ENCODE peak calls at places on chromosomes 5 and 9, in five cellular contexts. One of them, this sample, is unnamed.

GRCh38 chr5:59036274-59036961 is 453.5 kb downstream of the RAB3C start:
- DNase-seq in GM12865: no peak
- DNase-seq in spleen: no peak
- DNase-seq in IMR-90: peak
- DNase-seq in BJ: peak
- DNase-seq in this sample: peak

GRCh38 chr5:102910240-102911226 is 155.4 kb downstream of the PAM start:
- DNase-seq in GM12865: no peak
- DNase-seq in BJ: peak
- DNase-seq in spleen: no peak
- DNase-seq in IMR-90: peak
- DNase-seq in this sample: peak

GRCh38 chr5:179668404-179668803 is 12.4 kb downstream of the CBY3 start:
- DNase-seq in BJ: peak
- DNase-seq in GM12865: peak
- DNase-seq in spleen: no peak
- DNase-seq in IMR-90: peak
- DNase-seq in this sample: no peak

GRCh38 chr5:3429962-3430361 is 165.7 kb upstream of the IRX1 start:
- DNase-seq in spleen: no peak
- DNase-seq in GM12865: no peak
- DNase-seq in BJ: no peak
- DNase-seq in IMR-90: no peak
- DNase-seq in this sample: no peak

GRCh38 chr5:2105141-2105540 is 222.4 kb upstream of the IRX4 start:
- DNase-seq in GM12865: no peak
- DNase-seq in BJ: no peak
- DNase-seq in IMR-90: no peak
- DNase-seq in spleen: no peak
- DNase-seq in this sample: no peak

GRCh38 chr5:132771559-132771998 is 5.5 kb downstream of the SEPTIN8 start:
- DNase-seq in BJ: peak
- DNase-seq in IMR-90: peak
- DNase-seq in spleen: no peak
- DNase-seq in GM12865: no peak
- DNase-seq in this sample: no peak

GRCh38 chr9:2228132-2228531 is 213.0 kb downstream of the SMARCA2 start:
- DNase-seq in spleen: no peak
- DNase-seq in GM12865: peak
- DNase-seq in BJ: no peak
- DNase-seq in IMR-90: no peak
- DNase-seq in this sample: no peak

GRCh38 chr5:998975-999501 is 9.6 kb upstream of the NKD2 start:
- DNase-seq in spleen: no peak
- DNase-seq in IMR-90: no peak
- DNase-seq in BJ: no peak
- DNase-seq in GM12865: no peak
- DNase-seq in this sample: no peak

GRCh38 chr9:124602204-124602603 is 95.0 kb upstream of the NR5A1 start:
- DNase-seq in spleen: no peak
- DNase-seq in BJ: no peak
- DNase-seq in IMR-90: peak
- DNase-seq in GM12865: no peak
- DNase-seq in this sample: no peak

GRCh38 chr5:12003680-12004079 is 99.4 kb upstream of the CTNND2 start:
- DNase-seq in BJ: no peak
- DNase-seq in IMR-90: no peak
- DNase-seq in GM12865: no peak
- DNase-seq in spleen: no peak
- DNase-seq in this sample: no peak

GRCh38 chr9:132472199-132472598 is 62.2 kb downstream of the CFAP77 start:
- DNase-seq in IMR-90: no peak
- DNase-seq in BJ: no peak
- DNase-seq in spleen: no peak
- DNase-seq in GM12865: no peak
- DNase-seq in this sample: no peak

GRCh38 chr9:95082401-95083084 is 235.0 kb downstream of the FANCC start:
- DNase-seq in spleen: peak
- DNase-seq in GM12865: no peak
- DNase-seq in IMR-90: no peak
- DNase-seq in BJ: no peak
- DNase-seq in this sample: no peak

GRCh38 chr5:109610581-109610980 is 79.1 kb upstream of the MAN2A1 start:
- DNase-seq in spleen: no peak
- DNase-seq in IMR-90: no peak
- DNase-seq in BJ: no peak
- DNase-seq in GM12865: no peak
- DNase-seq in this sample: no peak

GRCh38 chr5:31983851-31984250 is 190.3 kb downstream of the GOLPH3 start:
- DNase-seq in spleen: no peak
- DNase-seq in GM12865: no peak
- DNase-seq in BJ: peak
- DNase-seq in IMR-90: no peak
- DNase-seq in this sample: peak

GRCh38 chr9:116589392-116590354 is 97.4 kb upstream of the TRIM32 start:
- DNase-seq in GM12865: peak
- DNase-seq in spleen: no peak
- DNase-seq in IMR-90: peak
- DNase-seq in BJ: no peak
- DNase-seq in this sample: no peak

GRCh38 chr5:147805030-147805454 is 22.5 kb upstream of the JAKMIP2 start:
- DNase-seq in BJ: no peak
- DNase-seq in IMR-90: no peak
- DNase-seq in spleen: peak
- DNase-seq in GM12865: peak
- DNase-seq in this sample: no peak

GRCh38 chr9:70421272-70422180 is 7.1 kb upstream of the KLF9 start:
- DNase-seq in spleen: no peak
- DNase-seq in BJ: no peak
- DNase-seq in GM12865: no peak
- DNase-seq in IMR-90: peak
- DNase-seq in this sample: no peak

GRCh38 chr5:35794688-35795375 is 61.9 kb upstream of the IL7R start:
- DNase-seq in IMR-90: no peak
- DNase-seq in spleen: no peak
- DNase-seq in BJ: no peak
- DNase-seq in GM12865: no peak
- DNase-seq in this sample: no peak

GRCh38 chr5:139138790-139139189 is 59.4 kb downstream of the SIL1 start:
- DNase-seq in IMR-90: peak
- DNase-seq in spleen: no peak
- DNase-seq in BJ: no peak
- DNase-seq in GM12865: peak
- DNase-seq in this sample: no peak

GRCh38 chr5:140608730-140609520 is 24.1 kb downstream of the CD14 start:
- DNase-seq in GM12865: no peak
- DNase-seq in IMR-90: no peak
- DNase-seq in BJ: no peak
- DNase-seq in spleen: no peak
- DNase-seq in this sample: no peak

GRCh38 chr9:14107977-14108376 is 206.0 kb downstream of the NFIB start:
- DNase-seq in IMR-90: no peak
- DNase-seq in GM12865: no peak
- DNase-seq in BJ: no peak
- DNase-seq in spleen: no peak
- DNase-seq in this sample: no peak

GRCh38 chr5:67215592-67216471 is 19.2 kb upstream of the CD180 start:
- DNase-seq in GM12865: peak
- DNase-seq in spleen: peak
- DNase-seq in IMR-90: peak
- DNase-seq in BJ: no peak
- DNase-seq in this sample: no peak

GRCh38 chr9:126617740-126618133 is 4.0 kb downstream of the LMX1B start:
- DNase-seq in GM12865: no peak
- DNase-seq in spleen: no peak
- DNase-seq in IMR-90: no peak
- DNase-seq in BJ: no peak
- DNase-seq in this sample: no peak

GRCh38 chr5:77213601-77214000 is 3.1 kb downstream of the PDE8B start:
- DNase-seq in GM12865: no peak
- DNase-seq in BJ: no peak
- DNase-seq in spleen: no peak
- DNase-seq in IMR-90: no peak
- DNase-seq in this sample: no peak

GRCh38 chr9:38622083-38622674 is 1.8 kb upstream of the ANKRD18A start:
- DNase-seq in spleen: peak
- DNase-seq in IMR-90: no peak
- DNase-seq in GM12865: no peak
- DNase-seq in BJ: no peak
- DNase-seq in this sample: no peak

GRCh38 chr9:108041551-108041950 is 552.0 kb upstream of the KLF4 start:
- DNase-seq in GM12865: no peak
- DNase-seq in spleen: no peak
- DNase-seq in BJ: no peak
- DNase-seq in IMR-90: peak
- DNase-seq in this sample: no peak

GRCh38 chr5:171264842-171265241 is 44.2 kb upstream of the TLX3 start:
- DNase-seq in spleen: no peak
- DNase-seq in GM12865: no peak
- DNase-seq in BJ: no peak
- DNase-seq in IMR-90: no peak
- DNase-seq in this sample: no peak

GRCh38 chr5:108857905-108858304 is 110.2 kb downstream of the FER start:
- DNase-seq in BJ: no peak
- DNase-seq in spleen: no peak
- DNase-seq in IMR-90: no peak
- DNase-seq in GM12865: peak
- DNase-seq in this sample: no peak

GRCh38 chr5:57445006-57445714 is 37.5 kb downstream of the ACTBL2 start:
- DNase-seq in BJ: no peak
- DNase-seq in GM12865: peak
- DNase-seq in IMR-90: no peak
- DNase-seq in spleen: no peak
- DNase-seq in this sample: no peak

GRCh38 chr9:99870126-99870525 is 36.3 kb upstream of the STX17 start:
- DNase-seq in GM12865: no peak
- DNase-seq in IMR-90: peak
- DNase-seq in spleen: no peak
- DNase-seq in BJ: no peak
- DNase-seq in this sample: peak

GRCh38 chr5:169768416-169768815 is 131.3 kb downstream of the DOCK2 start:
- DNase-seq in GM12865: no peak
- DNase-seq in BJ: no peak
- DNase-seq in IMR-90: no peak
- DNase-seq in spleen: no peak
- DNase-seq in this sample: no peak

GRCh38 chr9:100020121-100020780 is 78.5 kb downstream of the ERP44 start:
- DNase-seq in spleen: no peak
- DNase-seq in IMR-90: peak
- DNase-seq in GM12865: no peak
- DNase-seq in BJ: peak
- DNase-seq in this sample: no peak

GRCh38 chr5:167030500-167031120 is 1260.8 kb upstream of the WWC1 start:
- DNase-seq in IMR-90: no peak
- DNase-seq in BJ: no peak
- DNase-seq in spleen: no peak
- DNase-seq in GM12865: no peak
- DNase-seq in this sample: no peak

GRCh38 chr5:77282337-77283027 is 72.0 kb downstream of the PDE8B start:
- DNase-seq in spleen: no peak
- DNase-seq in BJ: peak
- DNase-seq in GM12865: no peak
- DNase-seq in IMR-90: peak
- DNase-seq in this sample: no peak

DNA sequence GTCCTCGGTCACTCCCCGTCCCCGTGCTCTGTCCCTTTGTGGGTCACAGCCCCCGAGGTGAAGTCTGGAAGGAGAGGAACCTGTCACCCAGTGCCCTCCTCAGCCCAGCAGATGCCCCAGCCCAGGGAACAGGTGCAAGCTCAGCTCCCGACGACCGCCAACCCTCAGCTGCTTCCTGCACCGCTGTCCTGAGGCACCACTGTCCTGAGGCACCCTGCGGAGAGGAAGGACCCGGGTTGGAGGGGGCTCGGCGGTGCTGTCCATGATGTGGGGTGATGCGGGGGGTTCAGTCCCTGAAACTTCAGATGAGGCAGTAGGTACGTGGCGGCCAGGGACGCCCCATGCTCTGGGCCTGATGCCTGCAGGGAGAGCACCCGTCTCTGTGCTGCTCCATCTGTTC is 81.4 kb downstream of the COL5A1 start:
- DNase-seq in GM12865: no peak
- DNase-seq in IMR-90: no peak
- DNase-seq in BJ: no peak
- DNase-seq in spleen: no peak
- DNase-seq in this sample: no peak
- H3K4me3 ChIP-seq in GM12865: no peak
- H3K4me3 ChIP-seq in IMR-90: no peak
- H3K4me3 ChIP-seq in BJ: no peak
- H3K4me3 ChIP-seq in spleen: no peak
- H3K4me3 ChIP-seq in this sample: no peak

DNA sequence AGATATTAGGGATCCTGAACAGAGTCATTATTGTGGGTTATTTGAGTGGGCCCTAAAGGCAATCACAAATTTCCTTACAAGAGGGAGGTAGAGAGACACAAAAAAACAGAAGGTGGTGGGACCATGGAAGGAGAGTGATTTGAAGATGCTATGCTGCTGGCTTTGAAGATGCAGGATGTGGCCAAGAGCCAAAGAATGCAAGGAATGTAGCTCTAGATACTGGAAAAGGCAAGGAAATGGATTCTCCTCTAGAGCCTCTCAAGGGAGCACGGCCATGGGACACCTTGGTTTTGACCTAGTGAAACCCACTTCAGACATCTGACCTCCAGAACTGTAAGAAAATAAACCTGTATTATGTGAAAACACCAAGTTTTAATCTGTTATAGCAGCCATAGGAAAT is 53.8 kb downstream of the TTC39B start:
- DNase-seq in IMR-90: peak
- DNase-seq in BJ: no peak
- DNase-seq in spleen: no peak
- DNase-seq in GM12865: no peak
- DNase-seq in this sample: no peak
- TF ChIP-seq CTCF in IMR-90: no peak
- TF ChIP-seq CTCF in BJ: no peak
- TF ChIP-seq CTCF in spleen: no peak
- TF ChIP-seq CTCF in GM12865: no peak
- TF ChIP-seq CTCF in this sample: no peak

DNA sequence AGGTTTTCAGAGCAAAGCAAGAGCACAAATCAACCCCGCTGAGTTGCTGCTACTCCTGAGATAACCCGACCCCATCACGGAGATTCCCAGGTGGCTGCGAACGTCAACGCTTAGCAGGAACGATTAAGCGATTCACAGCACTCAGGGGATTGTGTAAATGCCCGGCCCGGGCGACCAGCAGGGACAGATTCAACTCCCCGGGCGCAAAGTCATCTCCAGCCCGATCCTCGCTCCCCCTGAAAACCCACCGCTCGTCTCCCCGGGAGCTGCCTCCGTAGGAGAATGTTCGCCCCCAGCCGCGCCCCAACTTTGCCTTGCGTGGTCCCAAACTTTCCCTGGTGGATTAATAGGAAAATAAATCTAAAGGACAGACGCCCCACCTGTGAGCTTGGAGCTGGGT is 685 bp downstream of the SLC24A2 start:
- DNase-seq in GM12865: no peak
- DNase-seq in IMR-90: no peak
- DNase-seq in BJ: no peak
- DNase-seq in spleen: no peak
- DNase-seq in this sample: no peak
- H3K4me3 ChIP-seq in GM12865: no peak
- H3K4me3 ChIP-seq in IMR-90: no peak
- H3K4me3 ChIP-seq in BJ: no peak
- H3K4me3 ChIP-seq in spleen: no peak
- H3K4me3 ChIP-seq in this sample: no peak

GRCh38 chr5:117813850-117814249 is 1174.5 kb downstream of the DTWD2 start:
- DNase-seq in IMR-90: no peak
- DNase-seq in BJ: no peak
- DNase-seq in spleen: no peak
- DNase-seq in GM12865: no peak
- DNase-seq in this sample: no peak
- TF ChIP-seq CTCF in IMR-90: no peak
- TF ChIP-seq CTCF in BJ: no peak
- TF ChIP-seq CTCF in spleen: no peak
- TF ChIP-seq CTCF in GM12865: no peak
- TF ChIP-seq CTCF in this sample: no peak

This sample was measured in AG04449.